ENCODE peak calls at places on chromosomes 11 and 22, in four cellular contexts. One of them, this sample, is unnamed.

GRCh38 chr11:100095809-100096208 is 591.3 kb upstream of the ARHGAP42 start:
- DNase-seq in natural killer cell: no peak
- DNase-seq in bronchial epithelial cell: no peak
- DNase-seq in prostate gland: no peak
- DNase-seq in this sample: no peak

GRCh38 chr22:22933807-22934542 is 46.4 kb downstream of the IGLL5 start:
- DNase-seq in bronchial epithelial cell: no peak
- DNase-seq in prostate gland: no peak
- DNase-seq in natural killer cell: no peak
- DNase-seq in this sample: no peak

GRCh38 chr22:50730013-50730891 is 7.8 kb upstream of the ACR start:
- DNase-seq in prostate gland: no peak
- DNase-seq in natural killer cell: no peak
- DNase-seq in bronchial epithelial cell: no peak
- DNase-seq in this sample: no peak

GRCh38 chr11:78168539-78169477 is 19.6 kb downstream of the KCTD21 start:
- DNase-seq in natural killer cell: no peak
- DNase-seq in prostate gland: peak; percentile 8
- DNase-seq in bronchial epithelial cell: no peak
- DNase-seq in this sample: no peak

GRCh38 chr11:108871152-108871551 is 206.3 kb downstream of the DDX10 start:
- DNase-seq in natural killer cell: no peak
- DNase-seq in bronchial epithelial cell: peak; percentile 66
- DNase-seq in prostate gland: no peak
- DNase-seq in this sample: no peak

GRCh38 chr11:10197091-10197490 is 96.9 kb downstream of the SBF2 start:
- DNase-seq in bronchial epithelial cell: no peak
- DNase-seq in prostate gland: no peak
- DNase-seq in natural killer cell: no peak
- DNase-seq in this sample: no peak

GRCh38 chr11:73353422-73353821 is 22.8 kb upstream of the RELT start:
- DNase-seq in bronchial epithelial cell: no peak
- DNase-seq in prostate gland: no peak
- DNase-seq in natural killer cell: no peak
- DNase-seq in this sample: no peak

GRCh38 chr11:94895971-94896370 is 77.4 kb downstream of the CWC15 start:
- DNase-seq in natural killer cell: no peak
- DNase-seq in prostate gland: no peak
- DNase-seq in bronchial epithelial cell: peak; percentile 80
- DNase-seq in this sample: no peak

GRCh38 chr11:77189588-77190210 is 61.7 kb downstream of the MYO7A start:
- DNase-seq in prostate gland: no peak
- DNase-seq in bronchial epithelial cell: no peak
- DNase-seq in natural killer cell: no peak
- DNase-seq in this sample: no peak

GRCh38 chr22:45340323-45340722 is 30.6 kb downstream of the FAM118A start:
- DNase-seq in bronchial epithelial cell: no peak
- DNase-seq in prostate gland: no peak
- DNase-seq in natural killer cell: no peak
- DNase-seq in this sample: no peak

GRCh38 chr11:45028921-45029680 is 78.4 kb upstream of the TP53I11 start:
- DNase-seq in prostate gland: no peak
- DNase-seq in natural killer cell: no peak
- DNase-seq in bronchial epithelial cell: no peak
- DNase-seq in this sample: no peak

GRCh38 chr11:16402654-16403447 is 46.5 kb upstream of the SOX6 start:
- DNase-seq in prostate gland: no peak
- DNase-seq in natural killer cell: no peak
- DNase-seq in bronchial epithelial cell: no peak
- DNase-seq in this sample: no peak

GRCh38 chr11:70527429-70528045 is 129.2 kb downstream of the CTTN start:
- DNase-seq in prostate gland: no peak
- DNase-seq in natural killer cell: no peak
- DNase-seq in bronchial epithelial cell: no peak
- DNase-seq in this sample: no peak

GRCh38 chr22:49948958-49949913 is 11.3 kb upstream of the PIM3 start:
- DNase-seq in prostate gland: peak; percentile 93
- DNase-seq in bronchial epithelial cell: no peak
- DNase-seq in natural killer cell: no peak
- DNase-seq in this sample: no peak

GRCh38 chr11:83523676-83524075 is 237.5 kb upstream of the CCDC90B start:
- DNase-seq in natural killer cell: no peak
- DNase-seq in bronchial epithelial cell: no peak
- DNase-seq in prostate gland: no peak
- DNase-seq in this sample: no peak

GRCh38 chr11:31856248-31856647 is 45.1 kb upstream of the PAX6 start:
- DNase-seq in natural killer cell: no peak
- DNase-seq in bronchial epithelial cell: peak; percentile 78
- DNase-seq in prostate gland: no peak
- DNase-seq in this sample: no peak

GRCh38 chr11:117627259-117627658 is 169.8 kb downstream of the DSCAML1 start:
- DNase-seq in prostate gland: no peak
- DNase-seq in natural killer cell: no peak
- DNase-seq in bronchial epithelial cell: no peak
- DNase-seq in this sample: no peak

GRCh38 chr11:132559371-132560036 is 972.8 kb downstream of the OPCML start:
- DNase-seq in prostate gland: no peak
- DNase-seq in natural killer cell: no peak
- DNase-seq in bronchial epithelial cell: no peak
- DNase-seq in this sample: no peak

GRCh38 chr11:87266751-87267150 is 229.0 kb downstream of the TMEM135 start:
- DNase-seq in natural killer cell: no peak
- DNase-seq in prostate gland: no peak
- DNase-seq in bronchial epithelial cell: peak; percentile 16
- DNase-seq in this sample: no peak

GRCh38 chr11:85431319-85431718 is 195.8 kb downstream of the DLG2 start:
- DNase-seq in natural killer cell: no peak
- DNase-seq in prostate gland: no peak
- DNase-seq in bronchial epithelial cell: no peak
- DNase-seq in this sample: no peak

GRCh38 chr11:14907411-14908213 is 15.6 kb upstream of the CYP2R1 start:
- DNase-seq in natural killer cell: peak; percentile 86
- DNase-seq in bronchial epithelial cell: no peak
- DNase-seq in prostate gland: peak; percentile 60
- DNase-seq in this sample: peak; percentile 74

GRCh38 chr11:130783322-130783721 is 133.0 kb downstream of the SNX19 start:
- DNase-seq in natural killer cell: no peak
- DNase-seq in prostate gland: no peak
- DNase-seq in bronchial epithelial cell: no peak
- DNase-seq in this sample: no peak

GRCh38 chr11:131889146-131889577 is 518.7 kb downstream of the NTM start:
- DNase-seq in natural killer cell: no peak
- DNase-seq in bronchial epithelial cell: no peak
- DNase-seq in prostate gland: no peak
- DNase-seq in this sample: no peak

GRCh38 chr11:120115272-120116000 is 22.5 kb downstream of the TRIM29 start:
- DNase-seq in natural killer cell: no peak
- DNase-seq in prostate gland: no peak
- DNase-seq in bronchial epithelial cell: no peak
- DNase-seq in this sample: no peak

DNA sequence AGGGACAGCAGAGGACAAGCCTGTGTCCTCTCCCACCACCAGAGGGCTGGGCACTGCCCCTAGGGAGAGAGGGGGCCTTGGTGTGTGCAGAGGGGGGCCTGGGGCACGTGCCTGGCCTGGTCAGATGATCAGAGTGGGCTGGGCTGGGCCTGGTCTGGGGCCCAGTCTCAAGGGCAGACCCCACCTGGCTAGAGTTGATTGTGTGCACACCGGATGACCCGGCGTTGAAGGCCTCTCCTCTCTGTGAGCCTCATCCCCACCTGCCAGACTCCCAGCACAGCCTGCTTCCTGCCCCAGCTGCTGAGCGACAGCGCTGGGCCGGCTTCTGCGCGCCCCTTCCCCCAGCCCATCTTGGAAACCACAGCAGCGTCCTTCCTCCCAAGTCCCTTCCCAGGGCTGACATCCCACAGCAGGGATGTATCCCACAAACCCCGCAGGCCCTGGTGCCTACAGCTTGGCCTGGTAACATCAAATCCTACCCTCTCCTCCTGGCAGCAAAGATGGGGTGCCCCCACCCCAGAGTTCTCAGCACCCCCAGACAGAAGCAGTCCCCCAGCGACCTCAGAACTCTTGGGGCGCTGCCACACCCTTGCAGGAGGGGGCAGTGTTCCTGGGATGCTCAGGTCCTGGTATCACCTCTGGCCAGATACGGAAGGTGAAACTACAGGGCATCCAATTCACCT is 11.1 kb upstream of the TSSC4 start:
- DNase-seq in natural killer cell: no peak
- DNase-seq in prostate gland: no peak
- DNase-seq in bronchial epithelial cell: no peak
- DNase-seq in this sample: no peak
- TF ChIP-seq CTCF in natural killer cell: no peak
- TF ChIP-seq CTCF in prostate gland: no peak
- TF ChIP-seq CTCF in bronchial epithelial cell: no peak
- TF ChIP-seq CTCF in this sample: no peak

DNA sequence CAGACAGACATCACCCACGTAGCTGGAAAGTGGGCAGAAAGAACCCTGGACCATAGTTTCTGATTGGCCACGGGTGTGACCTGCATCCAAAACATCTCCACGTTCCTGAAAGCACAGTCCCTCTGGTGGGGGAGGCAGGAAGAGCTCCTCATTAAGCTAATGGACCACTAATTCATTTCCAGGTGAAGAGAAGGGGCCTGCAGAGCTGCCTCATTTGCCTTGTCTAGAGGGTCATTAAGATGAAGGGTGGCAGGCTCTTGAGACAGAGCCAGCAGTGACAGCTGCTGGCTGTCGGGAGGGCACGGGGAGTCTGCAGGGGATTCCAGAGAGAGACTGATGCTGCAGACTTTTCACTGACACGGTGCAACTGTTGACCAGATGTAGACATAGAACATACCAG is 149.6 kb upstream of the OPCML start:
- DNase-seq in prostate gland: no peak
- DNase-seq in natural killer cell: no peak
- DNase-seq in bronchial epithelial cell: no peak
- DNase-seq in this sample: no peak
- TF ChIP-seq CTCF in prostate gland: no peak
- TF ChIP-seq CTCF in natural killer cell: no peak
- TF ChIP-seq CTCF in bronchial epithelial cell: no peak
- TF ChIP-seq CTCF in this sample: peak; percentile 40

GRCh38 chr11:26551186-26551801 is 20.8 kb downstream of the MUC15 start:
- DNase-seq in prostate gland: no peak
- DNase-seq in natural killer cell: no peak
- DNase-seq in bronchial epithelial cell: peak; percentile 5
- DNase-seq in this sample: no peak
- TF ChIP-seq CTCF in prostate gland: no peak
- TF ChIP-seq CTCF in natural killer cell: no peak
- TF ChIP-seq CTCF in bronchial epithelial cell: peak; percentile 29
- TF ChIP-seq CTCF in this sample: peak; percentile 66

DNA sequence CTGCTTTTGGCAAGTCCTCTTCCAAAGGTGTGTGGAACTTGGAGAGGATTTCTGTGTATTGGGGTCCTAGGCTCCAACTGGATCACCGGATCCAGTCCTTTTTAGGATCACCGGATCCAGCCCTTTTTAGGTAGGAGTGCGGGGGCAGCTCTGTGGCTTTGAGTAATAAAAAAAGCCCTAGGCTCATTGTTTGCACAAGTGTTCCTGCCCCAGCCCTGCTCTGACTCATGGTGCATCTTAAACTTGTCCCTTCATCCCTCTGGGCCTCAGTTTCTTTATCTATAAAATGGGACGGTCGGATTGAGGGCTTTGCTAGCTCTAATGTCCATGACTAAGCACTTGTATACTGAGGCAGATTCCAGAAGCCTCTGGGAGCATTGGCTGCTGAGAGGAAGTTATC is 22.7 kb upstream of the CD44 start:
- DNase-seq in natural killer cell: no peak
- DNase-seq in prostate gland: no peak
- DNase-seq in bronchial epithelial cell: peak; percentile 88
- DNase-seq in this sample: no peak
- TF ChIP-seq CTCF in natural killer cell: no peak
- TF ChIP-seq CTCF in prostate gland: no peak
- TF ChIP-seq CTCF in bronchial epithelial cell: no peak
- TF ChIP-seq CTCF in this sample: no peak

DNA sequence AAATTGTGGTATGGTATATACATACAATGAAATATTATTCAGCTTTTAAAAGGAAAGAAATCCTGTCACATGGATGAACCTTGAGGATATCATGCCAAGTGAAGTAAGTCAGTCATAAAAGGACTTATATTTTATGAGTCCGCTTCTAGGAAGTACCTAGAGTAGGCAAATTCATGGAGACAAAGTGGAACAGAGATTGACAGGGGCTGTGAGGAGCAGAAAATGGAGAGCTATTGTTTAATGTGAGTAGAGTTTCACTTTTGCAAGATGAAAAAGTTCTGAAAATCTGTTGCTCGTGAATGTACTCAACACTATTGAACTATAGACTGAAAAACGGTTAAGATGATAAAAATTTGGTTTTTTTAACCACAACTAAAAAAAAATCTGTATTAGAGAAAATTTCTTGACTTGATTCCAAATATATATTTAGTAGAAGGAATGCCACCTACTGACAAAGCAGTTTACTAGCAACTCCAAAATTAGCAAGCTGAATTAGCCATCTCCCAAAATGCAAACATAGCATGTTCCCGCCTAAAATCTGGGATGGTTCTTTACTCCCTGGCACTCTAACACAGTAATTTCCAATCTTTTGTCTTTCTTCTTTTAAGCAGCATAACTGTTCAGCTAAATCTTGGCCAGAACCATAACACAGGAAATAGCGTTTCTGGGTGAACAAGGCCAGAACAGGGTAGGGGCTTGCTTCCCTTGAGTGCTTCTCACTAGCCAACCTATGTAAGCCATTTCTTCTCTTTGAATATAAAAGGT is 1.5 kb downstream of the UFD1 start:
- DNase-seq in prostate gland: no peak
- DNase-seq in natural killer cell: no peak
- DNase-seq in bronchial epithelial cell: no peak
- DNase-seq in this sample: no peak
- TF ChIP-seq CTCF in prostate gland: no peak
- TF ChIP-seq CTCF in natural killer cell: peak; percentile 14
- TF ChIP-seq CTCF in bronchial epithelial cell: no peak
- TF ChIP-seq CTCF in this sample: no peak

DNA sequence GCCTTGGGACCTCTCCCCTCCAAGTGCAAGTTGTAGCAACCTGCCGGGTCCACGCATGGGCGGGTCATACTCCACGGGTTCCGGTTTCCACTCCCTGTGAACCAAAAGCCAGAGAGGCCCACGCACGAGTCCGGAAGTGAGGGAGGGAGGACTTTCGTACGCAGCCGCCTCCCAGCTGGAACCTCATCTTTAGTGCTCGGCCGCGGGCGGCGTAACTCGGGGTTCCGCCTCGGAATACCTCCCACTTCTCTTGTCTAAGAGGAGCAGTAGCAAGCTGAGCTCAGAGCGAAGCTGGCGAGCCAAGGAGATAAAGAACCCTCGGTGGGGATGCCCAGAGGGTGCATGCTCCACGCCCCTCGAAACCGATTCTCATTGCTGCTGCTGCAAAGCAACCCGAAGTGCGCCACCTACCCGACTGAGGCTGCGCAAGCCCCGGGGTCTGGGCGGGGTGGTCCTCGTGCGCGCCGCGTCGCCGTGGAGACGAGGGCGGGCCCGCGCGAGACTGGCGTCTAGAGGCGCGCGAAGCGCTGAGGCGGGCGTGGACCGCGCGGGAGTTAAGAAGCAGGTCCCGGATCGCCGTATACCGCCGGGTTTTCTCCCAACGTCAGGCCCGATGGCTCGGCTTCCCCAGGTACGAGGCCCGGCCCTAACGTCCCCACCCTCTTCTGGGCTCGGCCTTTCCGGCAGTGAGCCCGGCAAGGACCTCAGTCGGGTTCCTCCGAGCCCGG is at the start of gene SFI1:
- DNase-seq in prostate gland: peak; percentile 89
- DNase-seq in bronchial epithelial cell: peak; percentile 71
- DNase-seq in natural killer cell: peak; percentile 93
- DNase-seq in this sample: peak; percentile 85
- TF ChIP-seq CTCF in prostate gland: no peak
- TF ChIP-seq CTCF in bronchial epithelial cell: peak; percentile 38
- TF ChIP-seq CTCF in natural killer cell: peak; percentile 17
- TF ChIP-seq CTCF in this sample: peak; percentile 47

This sample was measured in progenitor cell of endocrine pancreas.